ENCODE peak calls at places on chromosomes 2 and 18, in seven cellular contexts. B is H1, P is mesenchymal stem cell, L is mesendoderm, N is neuronal stem cell, K is IMR-90, F is trophoblast cell. Z is an unnamed sample.

GRCh38 chr18:48875942-48876511 is 74.7 kb downstream of the SMAD7 start:
- DNase-seq in L (peak; percentile 85), N (no peak), K (no peak), B (no peak), P (peak; percentile 46), F (no peak), Z (peak; percentile 72)

GRCh38 chr2:59528525-59528924 is 1024.9 kb downstream of the BCL11A start:
- DNase-seq in L (peak; percentile 1), P (no peak), K (no peak), N (no peak), F (no peak), B (no peak), Z (no peak)

GRCh38 chr18:59659486-59660187 is 37.6 kb downstream of the CCBE1 start:
- DNase-seq in F (no peak), B (no peak), N (no peak), K (peak; percentile 50), L (no peak), P (no peak), Z (no peak)

GRCh38 chr2:217360111-217360510 is 500.2 kb upstream of the TNP1 start:
- DNase-seq in N (no peak), P (no peak), F (no peak), K (no peak), L (no peak), B (no peak), Z (no peak)

GRCh38 chr2:105515581-105516415 is 116.9 kb upstream of the FHL2 start:
- DNase-seq in N (no peak), L (no peak), P (no peak), B (no peak), F (no peak), K (no peak), Z (no peak)

GRCh38 chr18:60372598-60372997 is at the start of gene MC4R:
- DNase-seq in L (peak; percentile 48), P (peak; percentile 74), K (peak; percentile 82), N (peak; percentile 11), F (no peak), B (no peak), Z (peak; percentile 42)

GRCh38 chr2:105455488-105455991 is 56.7 kb upstream of the FHL2 start:
- DNase-seq in N (no peak), P (peak; percentile 95), K (peak; percentile 92), L (peak; percentile 45), B (no peak), F (peak; percentile 83), Z (no peak)

GRCh38 chr2:241892299-241893137 is 23.0 kb downstream of the RTP5 start:
- DNase-seq in P (peak; percentile 22), F (peak; percentile 57), K (no peak), N (no peak), B (no peak), L (peak; percentile 16), Z (no peak)

GRCh38 chr18:65753520-65753919 is 2.7 kb downstream of the CDH7 start:
- DNase-seq in P (peak; percentile 54), B (no peak), F (no peak), L (peak; percentile 85), K (no peak), N (peak; percentile 43), Z (peak; percentile 65)

GRCh38 chr2:25832897-25833296 is 45.4 kb downstream of the ASXL2 start:
- DNase-seq in F (no peak), B (no peak), N (no peak), P (no peak), K (no peak), L (no peak), Z (no peak)

GRCh38 chr2:159613515-159614336 is 2.6 kb downstream of the BAZ2B start:
- DNase-seq in N (no peak), P (peak; percentile 63), L (no peak), K (peak; percentile 53), F (no peak), B (no peak), Z (no peak)

GRCh38 chr2:208671312-208671711 is 264.7 kb downstream of the PTH2R start:
- DNase-seq in B (no peak), N (peak; percentile 17), K (no peak), F (no peak), L (no peak), P (no peak), Z (no peak)

GRCh38 chr2:2838548-2838845 is 507.4 kb upstream of the MYT1L start:
- DNase-seq in K (no peak), F (no peak), L (no peak), N (no peak), B (no peak), P (no peak), Z (no peak)

GRCh38 chr18:9852266-9853081 is 33.3 kb upstream of the TXNDC2 start:
- DNase-seq in N (no peak), B (no peak), L (no peak), K (no peak), P (no peak), F (no peak), Z (no peak)

GRCh38 chr2:12890481-12890980 is 173.8 kb downstream of the TRIB2 start:
- DNase-seq in P (no peak), N (no peak), F (no peak), L (no peak), B (no peak), K (no peak), Z (no peak)

GRCh38 chr18:48841381-48842258 is 109.1 kb downstream of the SMAD7 start:
- DNase-seq in B (no peak), F (peak; percentile 52), N (no peak), K (peak; percentile 57), L (peak; percentile 67), P (peak; percentile 93), Z (no peak)

GRCh38 chr2:177282787-177283533 is 18.4 kb upstream of the NFE2L2 start:
- DNase-seq in F (no peak), B (no peak), L (no peak), P (no peak), N (no peak), K (no peak), Z (no peak)

GRCh38 chr2:31365834-31366505 is 48.6 kb downstream of the XDH start:
- DNase-seq in K (no peak), L (no peak), N (no peak), P (no peak), F (no peak), B (no peak), Z (no peak)

DNA sequence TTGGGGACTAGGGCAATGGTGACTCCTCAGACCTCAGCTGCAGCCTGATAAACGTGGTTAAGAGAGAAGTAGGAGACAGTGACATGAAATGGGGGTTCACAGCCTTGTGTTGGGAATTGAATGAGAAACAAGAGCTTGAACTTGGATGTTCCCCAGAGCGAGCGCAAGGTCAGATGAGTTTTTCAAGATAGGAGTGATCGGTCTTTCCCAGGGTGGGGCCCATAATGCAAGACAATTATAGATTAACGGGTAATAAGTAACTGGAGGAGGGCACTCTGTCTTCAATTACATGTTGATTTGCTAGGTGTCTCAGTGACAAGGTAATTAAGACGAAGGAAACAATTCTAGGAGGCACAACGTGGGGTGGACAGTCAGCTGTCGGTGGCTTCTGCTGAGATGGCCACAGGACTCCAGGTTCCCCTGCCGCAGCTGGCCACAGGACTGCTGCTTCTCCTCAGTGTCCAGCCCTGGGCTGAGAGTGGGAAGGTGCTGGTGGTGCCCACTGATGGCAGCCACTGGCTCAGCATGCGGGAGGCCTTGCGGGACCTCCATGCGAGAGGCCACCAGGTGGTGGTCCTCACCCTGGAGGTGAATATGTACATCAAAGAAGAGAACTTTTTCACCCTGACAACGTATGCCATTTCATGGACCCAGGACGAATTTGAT is at the start of gene UGT1A5:
- DNase-seq in F (no peak), N (no peak), B (no peak), K (no peak), P (no peak), L (no peak), Z (no peak)
- H3K27ac ChIP-seq in F (no peak within 1 kb of the TSS), N (no peak within 1 kb of the TSS), B (no peak within 1 kb of the TSS), K (no peak within 1 kb of the TSS), P (no peak within 1 kb of the TSS), L (no peak within 1 kb of the TSS), Z (no peak within 1 kb of the TSS)

DNA sequence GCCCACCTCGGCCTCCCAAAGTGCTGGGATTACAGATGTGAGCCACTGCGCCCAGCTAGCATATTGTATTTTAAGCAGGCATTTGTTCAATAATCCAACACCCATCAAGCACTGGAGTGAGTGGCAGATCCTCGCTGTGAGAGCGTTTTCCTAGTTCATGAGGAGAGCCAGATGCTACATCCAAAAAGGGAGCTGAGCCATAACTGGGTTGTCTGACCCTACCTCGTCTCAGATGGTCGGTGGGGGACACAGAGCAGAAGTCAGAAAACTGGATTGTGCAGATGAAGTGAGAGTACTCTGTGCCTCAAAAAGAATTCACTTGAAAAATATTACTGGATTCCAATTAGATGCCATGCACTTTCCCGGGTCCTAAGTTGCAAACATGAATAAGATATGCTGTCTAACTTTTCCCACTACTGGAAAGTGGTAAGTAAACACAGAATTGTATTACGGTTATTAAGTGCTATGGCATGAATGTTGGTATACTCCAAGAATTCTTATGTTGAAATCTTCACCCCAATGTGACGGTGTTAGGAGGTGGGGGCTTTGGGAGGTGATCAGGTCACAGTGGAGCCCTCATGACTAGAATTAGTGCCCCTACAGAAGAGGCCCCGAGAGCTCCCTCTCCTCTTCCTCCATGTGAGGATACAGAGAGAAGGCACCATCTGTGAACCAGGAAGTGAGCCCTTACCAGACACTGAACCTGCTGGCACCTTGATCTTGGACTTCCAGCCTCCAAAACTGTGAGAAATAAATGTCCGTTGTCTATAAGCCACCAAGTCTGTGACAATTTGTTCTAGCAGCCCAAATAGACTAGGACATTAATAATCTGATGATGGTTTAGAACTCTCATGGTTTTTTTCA is 21.5 kb downstream of the SOWAHC start:
- DNase-seq in B (no peak), L (no peak), N (no peak), P (no peak), F (peak; percentile 35), K (no peak), Z (no peak)
- H2BK120ac ChIP-seq in B (no peak overlapping the region), L (no peak overlapping the region), N (no peak overlapping the region), P (no peak overlapping the region), F (no peak overlapping the region), K (no peak overlapping the region), Z (no peak overlapping the region)

GRCh38 chr2:42775812-42776211 is 11.9 kb upstream of the OXER1 start:
- DNase-seq in K (no peak), B (no peak), N (no peak), L (no peak), F (no peak), P (no peak), Z (no peak)
- H3K27ac ChIP-seq in K (no peak overlapping the region), B (no peak overlapping the region), N (no peak overlapping the region), L (no peak overlapping the region), F (no peak overlapping the region), P (no peak overlapping the region), Z (no peak overlapping the region)

GRCh38 chr2:149765003-149765402 is 177.4 kb upstream of the MMADHC start:
- DNase-seq in B (no peak), L (no peak), P (no peak), N (no peak), F (no peak), K (no peak), Z (no peak)
- H2BK120ac ChIP-seq in B (no peak overlapping the region), L (no peak overlapping the region), P (no peak overlapping the region), N (no peak overlapping the region), F (no peak overlapping the region), K (no peak overlapping the region), Z (no peak overlapping the region)

Z was measured in H9.